ENCODE peak calls at places on chromosomes 16 and 17, in seven cellular contexts. One of them, this sample, is unnamed.
A peak's percentile ranks its signal among the peaks of the same experiment; 100 is the strongest.

GRCh38 chr17:7220593-7221280 is 999 bp downstream of the ACADVL start:
- DNase-seq in mammary epithelial cell: peak; percentile 58
- DNase-seq in stimulated activated CD8-positive, alpha-beta memory T cell treated with anti-CD3 and anti-CD28 coated beads, Interleukin-4, amount 100 ng/mL, for 1 hour: no peak
- DNase-seq in fibroblast of the conjunctiva: peak; percentile 46
- DNase-seq in stimulated activated CD4-positive, alpha-beta T cell treated with anti-CD3 and anti-CD28 coated beads, TNF-alpha, amount 100 ng/mL, for 48 hours: no peak
- DNase-seq in RPMI7951: peak; percentile 47
- DNase-seq in cardiac fibroblast: peak; percentile 69
- DNase-seq in this sample: peak; percentile 58

GRCh38 chr17:74176546-74177001 is 26.9 kb upstream of the RPL38 start:
- DNase-seq in stimulated activated CD4-positive, alpha-beta T cell treated with anti-CD3 and anti-CD28 coated beads, TNF-alpha, amount 100 ng/mL, for 48 hours: peak; percentile 31
- DNase-seq in mammary epithelial cell: peak; percentile 52
- DNase-seq in RPMI7951: peak; percentile 50
- DNase-seq in fibroblast of the conjunctiva: peak; percentile 36
- DNase-seq in stimulated activated CD8-positive, alpha-beta memory T cell treated with anti-CD3 and anti-CD28 coated beads, Interleukin-4, amount 100 ng/mL, for 1 hour: peak; percentile 16
- DNase-seq in cardiac fibroblast: peak; percentile 70
- DNase-seq in this sample: peak; percentile 34

GRCh38 chr17:16818821-16819683 is 129.0 kb downstream of the CCDC144A start:
- DNase-seq in mammary epithelial cell: no peak
- DNase-seq in RPMI7951: no peak
- DNase-seq in cardiac fibroblast: no peak
- DNase-seq in fibroblast of the conjunctiva: no peak
- DNase-seq in stimulated activated CD4-positive, alpha-beta T cell treated with anti-CD3 and anti-CD28 coated beads, TNF-alpha, amount 100 ng/mL, for 48 hours: no peak
- DNase-seq in stimulated activated CD8-positive, alpha-beta memory T cell treated with anti-CD3 and anti-CD28 coated beads, Interleukin-4, amount 100 ng/mL, for 1 hour: no peak
- DNase-seq in this sample: no peak

GRCh38 chr17:12928736-12929135 is 89.1 kb downstream of the ELAC2 start:
- DNase-seq in stimulated activated CD4-positive, alpha-beta T cell treated with anti-CD3 and anti-CD28 coated beads, TNF-alpha, amount 100 ng/mL, for 48 hours: no peak
- DNase-seq in fibroblast of the conjunctiva: no peak
- DNase-seq in mammary epithelial cell: no peak
- DNase-seq in stimulated activated CD8-positive, alpha-beta memory T cell treated with anti-CD3 and anti-CD28 coated beads, Interleukin-4, amount 100 ng/mL, for 1 hour: no peak
- DNase-seq in cardiac fibroblast: peak; percentile 5
- DNase-seq in RPMI7951: no peak
- DNase-seq in this sample: peak; percentile 19

GRCh38 chr16:11407047-11407982 is 62.1 kb downstream of the RMI2 start:
- DNase-seq in cardiac fibroblast: peak; percentile 84
- DNase-seq in stimulated activated CD4-positive, alpha-beta T cell treated with anti-CD3 and anti-CD28 coated beads, TNF-alpha, amount 100 ng/mL, for 48 hours: peak; percentile 58
- DNase-seq in fibroblast of the conjunctiva: peak; percentile 63
- DNase-seq in stimulated activated CD8-positive, alpha-beta memory T cell treated with anti-CD3 and anti-CD28 coated beads, Interleukin-4, amount 100 ng/mL, for 1 hour: peak; percentile 25
- DNase-seq in mammary epithelial cell: peak; percentile 65
- DNase-seq in RPMI7951: peak; percentile 67
- DNase-seq in this sample: peak; percentile 60

GRCh38 chr17:40360091-40360490 is 4.4 kb downstream of the GJD3 start:
- DNase-seq in fibroblast of the conjunctiva: no peak
- DNase-seq in stimulated activated CD8-positive, alpha-beta memory T cell treated with anti-CD3 and anti-CD28 coated beads, Interleukin-4, amount 100 ng/mL, for 1 hour: no peak
- DNase-seq in mammary epithelial cell: no peak
- DNase-seq in RPMI7951: no peak
- DNase-seq in cardiac fibroblast: no peak
- DNase-seq in stimulated activated CD4-positive, alpha-beta T cell treated with anti-CD3 and anti-CD28 coated beads, TNF-alpha, amount 100 ng/mL, for 48 hours: no peak
- DNase-seq in this sample: no peak

GRCh38 chr17:36849871-36850348 is 87.4 kb upstream of the LHX1 start:
- DNase-seq in cardiac fibroblast: peak; percentile 79
- DNase-seq in stimulated activated CD8-positive, alpha-beta memory T cell treated with anti-CD3 and anti-CD28 coated beads, Interleukin-4, amount 100 ng/mL, for 1 hour: no peak
- DNase-seq in fibroblast of the conjunctiva: peak; percentile 12
- DNase-seq in stimulated activated CD4-positive, alpha-beta T cell treated with anti-CD3 and anti-CD28 coated beads, TNF-alpha, amount 100 ng/mL, for 48 hours: peak; percentile 40
- DNase-seq in RPMI7951: peak; percentile 88
- DNase-seq in mammary epithelial cell: peak; percentile 58
- DNase-seq in this sample: peak; percentile 72

GRCh38 chr16:13507530-13507929 is 412.4 kb upstream of the ERCC4 start:
- DNase-seq in mammary epithelial cell: peak; percentile 25
- DNase-seq in cardiac fibroblast: no peak
- DNase-seq in stimulated activated CD8-positive, alpha-beta memory T cell treated with anti-CD3 and anti-CD28 coated beads, Interleukin-4, amount 100 ng/mL, for 1 hour: no peak
- DNase-seq in stimulated activated CD4-positive, alpha-beta T cell treated with anti-CD3 and anti-CD28 coated beads, TNF-alpha, amount 100 ng/mL, for 48 hours: no peak
- DNase-seq in RPMI7951: no peak
- DNase-seq in fibroblast of the conjunctiva: no peak
- DNase-seq in this sample: no peak

GRCh38 chr17:58007781-58008706 is 998 bp upstream of the SRSF1 start:
- DNase-seq in RPMI7951: no peak
- DNase-seq in fibroblast of the conjunctiva: no peak
- DNase-seq in stimulated activated CD8-positive, alpha-beta memory T cell treated with anti-CD3 and anti-CD28 coated beads, Interleukin-4, amount 100 ng/mL, for 1 hour: no peak
- DNase-seq in stimulated activated CD4-positive, alpha-beta T cell treated with anti-CD3 and anti-CD28 coated beads, TNF-alpha, amount 100 ng/mL, for 48 hours: no peak
- DNase-seq in mammary epithelial cell: no peak
- DNase-seq in cardiac fibroblast: no peak
- DNase-seq in this sample: no peak